ENCODE peak calls at places on chromosomes 12 and 14, in ten cellular contexts. One of them, this sample, is unnamed.

GRCh38 chr12:57224973-57225679 is 4.4 kb upstream of the SHMT2 start:
- DNase-seq in cardiac muscle cell: peak; percentile 52
- DNase-seq in astrocyte: no peak
- DNase-seq in A549: no peak
- DNase-seq in vagina: no peak
- DNase-seq in PC-3: no peak
- DNase-seq in tibial nerve: no peak
- DNase-seq in endothelial cell of umbilical vein: peak; percentile 26
- DNase-seq in HepG2: no peak
- DNase-seq in HCT116: no peak
- DNase-seq in this sample: no peak

GRCh38 chr12:69097619-69098368 is 141.6 kb upstream of the CPSF6 start:
- DNase-seq in HepG2: no peak
- DNase-seq in A549: no peak
- DNase-seq in astrocyte: peak; percentile 82
- DNase-seq in tibial nerve: no peak
- DNase-seq in cardiac muscle cell: peak; percentile 38
- DNase-seq in vagina: peak; percentile 69
- DNase-seq in PC-3: peak; percentile 63
- DNase-seq in HCT116: no peak
- DNase-seq in endothelial cell of umbilical vein: peak; percentile 52
- DNase-seq in this sample: peak; percentile 54

GRCh38 chr12:56146492-56147460 is 5.6 kb upstream of the MYL6B start:
- DNase-seq in cardiac muscle cell: peak; percentile 56
- DNase-seq in A549: no peak
- DNase-seq in PC-3: peak; percentile 50
- DNase-seq in HCT116: no peak
- DNase-seq in endothelial cell of umbilical vein: peak; percentile 82
- DNase-seq in HepG2: no peak
- DNase-seq in vagina: no peak
- DNase-seq in astrocyte: no peak
- DNase-seq in tibial nerve: peak; percentile 31
- DNase-seq in this sample: no peak

GRCh38 chr12:24975425-24975824 is 26.5 kb upstream of the BCAT1 start:
- DNase-seq in endothelial cell of umbilical vein: no peak
- DNase-seq in HepG2: no peak
- DNase-seq in PC-3: no peak
- DNase-seq in tibial nerve: no peak
- DNase-seq in astrocyte: peak; percentile 46
- DNase-seq in vagina: no peak
- DNase-seq in HCT116: no peak
- DNase-seq in A549: no peak
- DNase-seq in cardiac muscle cell: no peak
- DNase-seq in this sample: no peak

GRCh38 chr14:32883189-32883588 is 55.5 kb upstream of the NPAS3 start:
- DNase-seq in tibial nerve: no peak
- DNase-seq in HepG2: no peak
- DNase-seq in endothelial cell of umbilical vein: no peak
- DNase-seq in vagina: no peak
- DNase-seq in A549: no peak
- DNase-seq in HCT116: no peak
- DNase-seq in cardiac muscle cell: no peak
- DNase-seq in PC-3: peak; percentile 35
- DNase-seq in astrocyte: no peak
- DNase-seq in this sample: no peak

GRCh38 chr12:87150969-87151662 is 878.1 kb downstream of the C12orf50 start:
- DNase-seq in PC-3: peak; percentile 56
- DNase-seq in endothelial cell of umbilical vein: no peak
- DNase-seq in cardiac muscle cell: no peak
- DNase-seq in astrocyte: no peak
- DNase-seq in tibial nerve: no peak
- DNase-seq in A549: no peak
- DNase-seq in vagina: no peak
- DNase-seq in HepG2: no peak
- DNase-seq in HCT116: no peak
- DNase-seq in this sample: peak; percentile 54

GRCh38 chr12:48366131-48366530 is 15.4 kb upstream of the ZNF641 start:
- DNase-seq in astrocyte: peak; percentile 28
- DNase-seq in HCT116: no peak
- DNase-seq in tibial nerve: no peak
- DNase-seq in endothelial cell of umbilical vein: no peak
- DNase-seq in HepG2: no peak
- DNase-seq in A549: no peak
- DNase-seq in PC-3: no peak
- DNase-seq in cardiac muscle cell: peak; percentile 23
- DNase-seq in vagina: no peak
- DNase-seq in this sample: no peak

GRCh38 chr12:122793685-122794106 is 19.3 kb downstream of the CCDC62 start:
- DNase-seq in vagina: no peak
- DNase-seq in endothelial cell of umbilical vein: peak; percentile 75
- DNase-seq in tibial nerve: peak; percentile 10
- DNase-seq in HCT116: peak; percentile 52
- DNase-seq in cardiac muscle cell: peak; percentile 74
- DNase-seq in PC-3: peak; percentile 76
- DNase-seq in A549: peak; percentile 63
- DNase-seq in astrocyte: peak; percentile 36
- DNase-seq in HepG2: peak; percentile 34
- DNase-seq in this sample: peak; percentile 40

GRCh38 chr12:57233357-57234232 is 4.1 kb downstream of the SHMT2 start:
- DNase-seq in cardiac muscle cell: peak; percentile 76
- DNase-seq in A549: no peak
- DNase-seq in HCT116: no peak
- DNase-seq in tibial nerve: no peak
- DNase-seq in vagina: no peak
- DNase-seq in HepG2: no peak
- DNase-seq in astrocyte: no peak
- DNase-seq in endothelial cell of umbilical vein: no peak
- DNase-seq in PC-3: no peak
- DNase-seq in this sample: no peak

GRCh38 chr12:31323466-31324115 is 2.4 kb downstream of the SINHCAF start:
- DNase-seq in PC-3: no peak
- DNase-seq in tibial nerve: peak; percentile 9
- DNase-seq in HepG2: no peak
- DNase-seq in cardiac muscle cell: peak; percentile 19
- DNase-seq in astrocyte: no peak
- DNase-seq in endothelial cell of umbilical vein: peak; percentile 36
- DNase-seq in A549: peak; percentile 30
- DNase-seq in HCT116: no peak
- DNase-seq in vagina: no peak
- DNase-seq in this sample: peak; percentile 41

GRCh38 chr12:129241852-129242251 is 388.6 kb downstream of the GLT1D1 start:
- DNase-seq in A549: no peak
- DNase-seq in PC-3: no peak
- DNase-seq in astrocyte: no peak
- DNase-seq in endothelial cell of umbilical vein: no peak
- DNase-seq in cardiac muscle cell: no peak
- DNase-seq in tibial nerve: no peak
- DNase-seq in HCT116: no peak
- DNase-seq in vagina: no peak
- DNase-seq in HepG2: no peak
- DNase-seq in this sample: no peak

GRCh38 chr12:47801170-47801903 is 18.4 kb downstream of the HDAC7 start:
- DNase-seq in astrocyte: no peak
- DNase-seq in A549: no peak
- DNase-seq in tibial nerve: no peak
- DNase-seq in vagina: no peak
- DNase-seq in endothelial cell of umbilical vein: peak; percentile 54
- DNase-seq in cardiac muscle cell: no peak
- DNase-seq in PC-3: no peak
- DNase-seq in HCT116: no peak
- DNase-seq in HepG2: no peak
- DNase-seq in this sample: no peak

GRCh38 chr12:79689477-79690155 is 1.1 kb downstream of the PAWR start:
- DNase-seq in HepG2: peak; percentile 27
- DNase-seq in vagina: no peak
- DNase-seq in tibial nerve: peak; percentile 31
- DNase-seq in endothelial cell of umbilical vein: peak; percentile 70
- DNase-seq in cardiac muscle cell: peak; percentile 55
- DNase-seq in astrocyte: no peak
- DNase-seq in PC-3: peak; percentile 61
- DNase-seq in A549: peak; percentile 38
- DNase-seq in HCT116: no peak
- DNase-seq in this sample: no peak

GRCh38 chr12:107317751-107318553 is 224.6 kb upstream of the CRY1 start:
- DNase-seq in PC-3: peak; percentile 91
- DNase-seq in vagina: no peak
- DNase-seq in endothelial cell of umbilical vein: peak; percentile 81
- DNase-seq in A549: peak; percentile 95
- DNase-seq in cardiac muscle cell: peak; percentile 83
- DNase-seq in astrocyte: peak; percentile 92
- DNase-seq in HepG2: peak; percentile 82
- DNase-seq in tibial nerve: peak; percentile 66
- DNase-seq in HCT116: peak; percentile 78
- DNase-seq in this sample: peak; percentile 72
- TF ChIP-seq CTCF in PC-3: peak; percentile 60
- TF ChIP-seq CTCF in vagina: no peak
- TF ChIP-seq CTCF in endothelial cell of umbilical vein: no peak
- TF ChIP-seq CTCF in A549: peak; percentile 60
- TF ChIP-seq CTCF in cardiac muscle cell: no peak
- TF ChIP-seq CTCF in astrocyte: peak; percentile 12
- TF ChIP-seq CTCF in HepG2: peak; percentile 68
- TF ChIP-seq CTCF in tibial nerve: no peak
- TF ChIP-seq CTCF in HCT116: peak; percentile 64
- TF ChIP-seq CTCF in this sample: peak; percentile 48

GRCh38 chr14:95262511-95262891 is 57.2 kb downstream of the CLMN start:
- DNase-seq in tibial nerve: no peak
- DNase-seq in endothelial cell of umbilical vein: no peak
- DNase-seq in HepG2: no peak
- DNase-seq in astrocyte: no peak
- DNase-seq in HCT116: no peak
- DNase-seq in vagina: no peak
- DNase-seq in cardiac muscle cell: no peak
- DNase-seq in PC-3: no peak
- DNase-seq in A549: no peak
- DNase-seq in this sample: no peak
- H3K4me1 ChIP-seq in tibial nerve: peaks cover 38% of the 10 kb centered on the region
- H3K4me1 ChIP-seq in endothelial cell of umbilical vein: peaks cover 33% of the 10 kb centered on the region
- H3K4me1 ChIP-seq in HepG2: peaks cover 31% of the 10 kb centered on the region
- H3K4me1 ChIP-seq in astrocyte: peaks cover 47% of the 10 kb centered on the region
- H3K4me1 ChIP-seq in HCT116: peaks cover 65% of the 10 kb centered on the region
- H3K4me1 ChIP-seq in vagina: peaks cover 34% of the 10 kb centered on the region
- H3K4me1 ChIP-seq in cardiac muscle cell: peaks cover 19% of the 10 kb centered on the region
- H3K4me1 ChIP-seq in PC-3: peaks cover 40% of the 10 kb centered on the region
- H3K4me1 ChIP-seq in A549: peaks cover 38% of the 10 kb centered on the region
- H3K4me1 ChIP-seq in this sample: peaks cover 18% of the 10 kb centered on the region

GRCh38 chr12:13000616-13000934 is 510 bp upstream of the HEBP1 start:
- DNase-seq in A549: peak; percentile 58
- DNase-seq in astrocyte: no peak
- DNase-seq in HepG2: no peak
- DNase-seq in HCT116: peak; percentile 7
- DNase-seq in tibial nerve: no peak
- DNase-seq in cardiac muscle cell: no peak
- DNase-seq in vagina: no peak
- DNase-seq in endothelial cell of umbilical vein: no peak
- DNase-seq in PC-3: peak; percentile 28
- DNase-seq in this sample: peak; percentile 53

GRCh38 chr12:13000935-13001724 is 1.1 kb upstream of the HEBP1 start:
- DNase-seq in HepG2: peak; percentile 23
- DNase-seq in HCT116: peak; percentile 18
- DNase-seq in endothelial cell of umbilical vein: peak; percentile 61
- DNase-seq in tibial nerve: no peak
- DNase-seq in astrocyte: peak; percentile 29
- DNase-seq in vagina: no peak
- DNase-seq in cardiac muscle cell: peak; percentile 72
- DNase-seq in A549: peak; percentile 86
- DNase-seq in PC-3: peak; percentile 47
- DNase-seq in this sample: peak; percentile 31

GRCh38 chr12:12999276-12999958 is 648 bp downstream of the HEBP1 start:
- DNase-seq in PC-3: peak; percentile 3
- DNase-seq in astrocyte: peak; percentile 9
- DNase-seq in A549: peak; percentile 37
- DNase-seq in tibial nerve: no peak
- DNase-seq in HCT116: no peak
- DNase-seq in endothelial cell of umbilical vein: no peak
- DNase-seq in vagina: no peak
- DNase-seq in HepG2: peak; percentile 36
- DNase-seq in cardiac muscle cell: peak; percentile 41
- DNase-seq in this sample: no peak

GRCh38 chr12:13001725-13002040 is 1.6 kb upstream of the HEBP1 start:
- DNase-seq in vagina: no peak
- DNase-seq in tibial nerve: no peak
- DNase-seq in astrocyte: no peak
- DNase-seq in HepG2: no peak
- DNase-seq in cardiac muscle cell: no peak
- DNase-seq in A549: no peak
- DNase-seq in endothelial cell of umbilical vein: no peak
- DNase-seq in PC-3: no peak
- DNase-seq in HCT116: no peak
- DNase-seq in this sample: no peak

GRCh38 chr12:12999959-13000615 is at the start of gene HEBP1:
- DNase-seq in tibial nerve: peak; percentile 96
- DNase-seq in cardiac muscle cell: peak; percentile 95
- DNase-seq in vagina: peak; percentile 96
- DNase-seq in endothelial cell of umbilical vein: peak; percentile 89
- DNase-seq in A549: peak; percentile 90
- DNase-seq in HepG2: peak; percentile 59
- DNase-seq in HCT116: peak; percentile 69
- DNase-seq in astrocyte: peak; percentile 68
- DNase-seq in PC-3: peak; percentile 76
- DNase-seq in this sample: peak; percentile 68
- H3K27ac ChIP-seq in tibial nerve: peak within 1 kb of the TSS; percentile 91
- H3K27ac ChIP-seq in cardiac muscle cell: peak within 1 kb of the TSS; percentile 72
- H3K27ac ChIP-seq in vagina: peak within 1 kb of the TSS; percentile 90
- H3K27ac ChIP-seq in endothelial cell of umbilical vein: peak within 1 kb of the TSS; percentile 71
- H3K27ac ChIP-seq in A549: peak within 1 kb of the TSS; percentile 96
- H3K27ac ChIP-seq in HepG2: peak within 1 kb of the TSS; percentile 52
- H3K27ac ChIP-seq in HCT116: peak within 1 kb of the TSS; percentile 55
- H3K27ac ChIP-seq in astrocyte: peak within 1 kb of the TSS; percentile 84
- H3K27ac ChIP-seq in PC-3: peak within 1 kb of the TSS; percentile 14
- H3K27ac ChIP-seq in this sample: peak within 1 kb of the TSS; percentile 81

GRCh38 chr12:400828-401227 is 616 bp upstream of the CCDC77 start:
- DNase-seq in astrocyte: no peak
- DNase-seq in vagina: no peak
- DNase-seq in A549: no peak
- DNase-seq in endothelial cell of umbilical vein: no peak
- DNase-seq in PC-3: no peak
- DNase-seq in HepG2: no peak
- DNase-seq in cardiac muscle cell: no peak
- DNase-seq in HCT116: no peak
- DNase-seq in tibial nerve: no peak
- DNase-seq in this sample: no peak

GRCh38 chr12:401235-402126 is at the start of gene CCDC77:
- DNase-seq in HepG2: peak; percentile 89
- DNase-seq in vagina: peak; percentile 97
- DNase-seq in tibial nerve: peak; percentile 88
- DNase-seq in cardiac muscle cell: peak; percentile 94
- DNase-seq in astrocyte: peak; percentile 75
- DNase-seq in A549: peak; percentile 78
- DNase-seq in HCT116: peak; percentile 83
- DNase-seq in PC-3: peak; percentile 95
- DNase-seq in endothelial cell of umbilical vein: peak; percentile 96
- DNase-seq in this sample: peak; percentile 86

DNA sequence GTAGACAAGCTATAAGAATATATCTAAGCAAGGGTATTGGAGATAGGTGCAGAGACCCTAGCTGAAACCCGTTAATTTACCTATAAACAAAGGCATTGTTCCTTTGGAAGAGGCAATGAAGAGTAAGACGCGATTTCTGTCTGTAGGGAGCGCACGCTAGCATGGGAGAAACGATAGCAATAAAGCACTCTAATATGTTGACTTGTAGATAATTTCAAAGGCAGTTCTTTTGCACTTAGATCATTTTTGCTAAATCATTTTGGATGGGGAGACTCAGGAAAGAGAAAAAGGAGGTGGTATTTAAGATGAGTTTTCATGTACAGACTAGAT is 648 bp downstream of the CCDC77 start:
- DNase-seq in cardiac muscle cell: peak; percentile 45
- DNase-seq in endothelial cell of umbilical vein: peak; percentile 67
- DNase-seq in HepG2: peak; percentile 42
- DNase-seq in vagina: no peak
- DNase-seq in tibial nerve: no peak
- DNase-seq in astrocyte: peak; percentile 9
- DNase-seq in HCT116: no peak
- DNase-seq in PC-3: peak; percentile 48
- DNase-seq in A549: no peak
- DNase-seq in this sample: peak; percentile 54
- TF ChIP-seq CTCF in cardiac muscle cell: peak; percentile 40
- TF ChIP-seq CTCF in endothelial cell of umbilical vein: peak; percentile 15
- TF ChIP-seq CTCF in HepG2: peak; percentile 44
- TF ChIP-seq CTCF in vagina: no peak
- TF ChIP-seq CTCF in tibial nerve: no peak
- TF ChIP-seq CTCF in astrocyte: peak; percentile 33
- TF ChIP-seq CTCF in HCT116: peak; percentile 11
- TF ChIP-seq CTCF in PC-3: peak; percentile 61
- TF ChIP-seq CTCF in A549: peak; percentile 29
- TF ChIP-seq CTCF in this sample: peak; percentile 59

This sample was measured in foreskin keratinocyte.